ENCODE peak calls at places on chromosome 16, in seven cellular contexts. T, Y, R, X, P, S and I are unnamed samples. For H3K4me1, the result is how much of the 10 kb centered on the place peaks cover.

GRCh38 chr16:49750341-49751011 is 105.4 kb downstream of the ZNF423 start:
- DNase-seq in X (no peak), S (no peak), R (peak), P (peak), Y (peak), T (no peak), I (no peak)

GRCh38 chr16:57266531-57267268 is 17.8 kb downstream of the PLLP start:
- DNase-seq in P (no peak), R (no peak), Y (peak), T (no peak), X (no peak), S (no peak), I (no peak)

GRCh38 chr16:74325331-74325730 is 28.7 kb downstream of the PSMD7 start:
- DNase-seq in S (no peak), X (no peak), T (no peak), Y (no peak), R (no peak), P (no peak), I (no peak)

GRCh38 chr16:29848420-29849297 is 14.4 kb downstream of the CDIPT start:
- DNase-seq in R (peak), P (peak), X (peak), S (peak), Y (peak), T (peak), I (peak)

GRCh38 chr16:67736858-67737257 is 17.7 kb upstream of the GFOD2 start:
- DNase-seq in R (peak), P (no peak), T (no peak), X (no peak), Y (no peak), S (no peak), I (no peak)

GRCh38 chr16:87956771-87957279 is 5.6 kb downstream of the BANP start:
- DNase-seq in X (no peak), Y (peak), S (peak), R (peak), T (no peak), P (no peak), I (no peak)

GRCh38 chr16:82629441-82630027 is 2.8 kb downstream of the CDH13 start:
- DNase-seq in X (peak), S (peak), P (no peak), Y (no peak), R (peak), T (peak), I (no peak)

GRCh38 chr16:73131153-73131862 is 83.4 kb upstream of the ZFHX3 start:
- DNase-seq in S (no peak), P (no peak), T (no peak), X (no peak), R (no peak), Y (no peak), I (no peak)

GRCh38 chr16:89829630-89830437 is 1.6 kb downstream of the SPIRE2 start:
- DNase-seq in S (no peak), X (no peak), T (no peak), Y (no peak), P (no peak), R (no peak), I (no peak)

GRCh38 chr16:49876716-49877129 is 20.8 kb upstream of the ZNF423 start:
- DNase-seq in P (peak), R (peak), Y (peak), T (peak), X (peak), S (no peak), I (peak)

GRCh38 chr16:85206472-85207356 is 94.4 kb upstream of the CIBAR2 start:
- DNase-seq in P (peak), S (peak), Y (peak), R (peak), T (peak), X (peak), I (peak)

GRCh38 chr16:16021646-16021987 is 72.2 kb downstream of the ABCC1 start:
- DNase-seq in R (no peak), X (no peak), Y (no peak), P (no peak), T (no peak), S (no peak), I (no peak)

GRCh38 chr16:84518804-84519341 is 14.4 kb upstream of the MEAK7 start:
- DNase-seq in T (no peak), R (no peak), S (no peak), Y (no peak), P (no peak), X (no peak), I (no peak)

GRCh38 chr16:16045879-16046278 is 96.5 kb downstream of the ABCC1 start:
- DNase-seq in X (peak), P (no peak), Y (no peak), T (no peak), S (no peak), R (peak), I (no peak)

GRCh38 chr16:30748634-30749445 is 615 bp downstream of the PHKG2 start:
- DNase-seq in T (peak), S (peak), R (peak), Y (peak), P (peak), X (peak), I (peak)

GRCh38 chr16:11977206-11978041 is 890 bp downstream of the SNX29 start:
- DNase-seq in R (peak), T (peak), P (peak), Y (no peak), S (peak), X (peak), I (peak)

GRCh38 chr16:79628501-79628975 is 28.0 kb upstream of the MAF start:
- DNase-seq in P (no peak), Y (no peak), X (no peak), S (peak), R (no peak), T (no peak), I (no peak)

GRCh38 chr16:24729243-24729966 is at the start of gene TNRC6A:
- DNase-seq in T (peak), X (peak), Y (peak), P (peak), R (peak), S (peak), I (peak)

GRCh38 chr16:67249178-67249759 is 490 bp downstream of the SLC9A5 start:
- DNase-seq in X (no peak), S (no peak), Y (no peak), R (peak), T (no peak), P (peak), I (peak)

GRCh38 chr16:30535777-30536190 is 1.1 kb upstream of the ZNF747 start:
- DNase-seq in S (peak), R (peak), P (peak), T (peak), Y (peak), X (peak), I (peak)

GRCh38 chr16:82042144-82042543 is 7.1 kb downstream of the HSD17B2 start:
- DNase-seq in Y (no peak), X (no peak), T (no peak), P (no peak), R (no peak), S (no peak), I (no peak)

GRCh38 chr16:88527186-88527936 is 42.8 kb upstream of the ZC3H18 start:
- DNase-seq in P (no peak), S (peak), X (peak), R (peak), T (peak), Y (peak), I (peak)

GRCh38 chr16:64596196-64596595 is 525.7 kb downstream of the CDH11 start:
- DNase-seq in R (no peak), X (no peak), T (no peak), Y (no peak), P (no peak), S (no peak), I (no peak)

GRCh38 chr16:51431517-51432241 is 280.6 kb upstream of the SALL1 start:
- DNase-seq in Y (no peak), P (peak), R (peak), T (no peak), X (peak), S (peak), I (no peak)

GRCh38 chr16:27463741-27464662 is 62.0 kb downstream of the IL21R start:
- DNase-seq in Y (no peak), S (no peak), P (no peak), T (no peak), X (no peak), R (no peak), I (no peak)

GRCh38 chr16:8533509-8533908 is 56.8 kb downstream of the TMEM114 start:
- DNase-seq in S (no peak), P (no peak), Y (no peak), T (no peak), R (no peak), X (no peak), I (no peak)

GRCh38 chr16:56311208-56312027 is 113.9 kb downstream of the AMFR start:
- DNase-seq in R (no peak), T (no peak), S (no peak), Y (peak), X (no peak), P (no peak), I (no peak)

GRCh38 chr16:11333696-11334095 is 11.6 kb upstream of the RMI2 start:
- DNase-seq in Y (no peak), S (peak), T (no peak), P (no peak), X (no peak), R (peak), I (no peak)

GRCh38 chr16:87682852-87683399 is 80.6 kb downstream of the JPH3 start:
- DNase-seq in P (no peak), T (no peak), S (no peak), X (no peak), Y (no peak), R (no peak), I (no peak)

GRCh38 chr16:50842589-50842988 is 100.7 kb downstream of the CYLD start:
- DNase-seq in T (no peak), P (no peak), X (no peak), R (no peak), S (peak), Y (no peak), I (no peak)

DNA sequence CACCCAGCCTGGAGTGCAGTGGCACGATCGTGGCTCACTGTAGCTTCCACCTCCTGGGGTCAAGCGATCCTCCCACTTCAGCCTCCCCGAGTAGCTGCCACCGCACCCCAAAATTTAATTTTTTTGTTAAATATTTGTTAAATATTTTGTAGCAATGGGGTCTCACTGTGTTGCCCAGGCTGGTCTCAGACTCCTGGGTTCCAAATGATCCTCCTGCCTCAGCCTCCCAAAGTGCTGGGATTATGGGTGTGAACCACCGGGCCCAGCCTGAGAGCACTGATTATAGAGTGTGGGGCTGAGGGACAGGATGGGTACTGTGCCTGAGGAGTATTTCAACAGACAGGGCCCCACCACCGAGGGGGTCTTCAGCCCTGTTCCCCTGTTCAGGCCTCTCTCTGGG is 35.6 kb downstream of the TPSG1 start:
- DNase-seq in R (no peak), Y (no peak), P (no peak), T (no peak), S (no peak), X (no peak), I (no peak)
- H3K4me1 ChIP-seq in R (under half), Y (under half), P (under half), T (under half), S (under half), X (under half), I (under half)

GRCh38 chr16:86224126-86224525 is 286.2 kb upstream of the FOXF1 start:
- DNase-seq in X (no peak), P (no peak), S (no peak), T (no peak), R (no peak), Y (no peak), I (no peak)

GRCh38 chr16:86220552-86220951 is 289.8 kb upstream of the FOXF1 start:
- DNase-seq in T (no peak), X (no peak), S (peak), Y (no peak), P (no peak), R (no peak), I (no peak)

GRCh38 chr16:86222965-86223551 is 287.3 kb upstream of the FOXF1 start:
- DNase-seq in P (no peak), Y (no peak), S (peak), T (no peak), X (no peak), R (peak), I (no peak)

GRCh38 chr16:86221085-86221484 is 289.2 kb upstream of the FOXF1 start:
- DNase-seq in S (peak), Y (no peak), P (no peak), X (no peak), T (no peak), R (no peak), I (no peak)

DNA sequence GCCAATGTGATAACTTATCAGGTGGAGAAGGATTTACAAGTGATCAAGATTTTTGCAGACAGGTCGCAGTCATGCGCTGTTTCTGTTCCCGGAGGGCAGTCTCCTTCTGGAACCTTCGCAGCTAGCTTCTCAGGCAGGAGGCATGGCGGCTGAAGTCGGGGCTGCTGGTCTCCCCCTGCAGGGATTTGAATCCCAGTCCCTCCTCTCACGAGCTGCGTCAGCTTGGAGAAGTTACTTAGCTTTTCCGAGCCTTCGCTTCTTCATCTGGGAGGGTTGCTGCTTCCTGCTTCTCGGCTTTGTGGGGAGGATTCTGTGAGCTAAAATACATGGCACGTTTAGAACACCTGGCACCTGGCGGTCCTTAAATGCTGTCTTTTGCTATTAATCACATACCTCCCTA is 287.8 kb upstream of the FOXF1 start:
- DNase-seq in Y (no peak), X (peak), T (no peak), R (peak), P (no peak), S (peak), I (no peak)
- H3K4me3 ChIP-seq in Y (no peak), X (no peak), T (no peak), R (peak), P (no peak), S (peak), I (no peak)

GRCh38 chr16:2520097-2520783 is at the start of gene AMDHD2:
- DNase-seq in T (peak), X (peak), S (peak), Y (peak), P (peak), R (peak), I (peak)
- H3K4me1 ChIP-seq in T (under half), X (under half), S (under half), Y (under half), P (half or more), R (under half), I (half or more)

GRCh38 chr16:2968368-2968737 is 795 bp upstream of the PAQR4 start:
- DNase-seq in T (no peak), S (no peak), X (no peak), P (no peak), R (peak), Y (no peak), I (no peak)

GRCh38 chr16:2966803-2967184 is 2.4 kb upstream of the PAQR4 start:
- DNase-seq in R (peak), P (no peak), X (peak), T (no peak), S (no peak), Y (no peak), I (no peak)

GRCh38 chr16:2967721-2968161 is 1.4 kb upstream of the PAQR4 start:
- DNase-seq in P (no peak), X (no peak), R (no peak), T (no peak), S (no peak), Y (no peak), I (no peak)

GRCh38 chr16:2966043-2966802 is 2.1 kb downstream of the KREMEN2 start:
- DNase-seq in S (no peak), T (no peak), X (peak), R (no peak), P (no peak), Y (no peak), I (no peak)

DNA sequence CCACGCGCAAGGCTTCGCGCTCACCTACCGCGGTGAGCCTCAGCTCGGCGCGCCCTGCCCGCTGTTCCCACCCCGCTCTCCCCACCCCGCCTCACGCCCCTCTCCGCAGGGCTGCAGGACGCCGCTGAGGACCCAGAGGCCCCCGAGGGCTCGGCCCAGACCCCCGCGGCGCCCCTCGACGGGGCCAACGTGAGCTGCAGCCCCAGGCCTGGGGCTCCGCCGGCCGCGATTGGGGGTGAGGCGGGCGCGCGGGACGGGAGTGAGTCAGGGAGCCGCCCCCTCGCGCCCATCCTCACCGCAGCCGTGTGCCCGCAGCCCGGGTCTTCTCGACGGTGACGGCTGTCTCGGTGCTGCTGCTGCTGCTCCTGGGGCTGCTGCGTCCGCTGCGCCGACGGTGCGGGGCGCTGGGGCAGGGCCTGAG is 1.9 kb upstream of the PAQR4 start:
- DNase-seq in T (no peak), R (no peak), P (no peak), Y (no peak), S (no peak), X (no peak), I (no peak)
- H3K4me3 ChIP-seq in T (no peak), R (no peak), P (no peak), Y (no peak), S (no peak), X (no peak), I (peak)

GRCh38 chr16:60295451-60295850 is 1561.3 kb upstream of the GOT2 start:
- DNase-seq in Y (no peak), P (no peak), X (no peak), R (no peak), S (no peak), T (no peak), I (no peak)
- H3K4me1 ChIP-seq in Y (under half), P (under half), X (under half), R (under half), S (under half), T (under half), I (under half)